ENCODE peak calls at places on chromosome 15, in nine cellular contexts. Q is dorsolateral prefrontal cortex, J is brain microvascular endothelial cell, N is OCI-LY7, M is GM12864, U is body of pancreas, P is IMR-90, C is astrocyte of the cerebellum, Z is type B pancreatic cell. V is an unnamed sample.

GRCh38 chr15:76333720-76334437 is 2.7 kb upstream of the ISL2 start:
- DNase-seq in Q (no peak), J (no peak), N (no peak), M (no peak), U (no peak), P (no peak), C (no peak), Z (no peak), V (peak; percentile 50)

GRCh38 chr15:62853114-62853832 is 189.3 kb upstream of the TPM1 start:
- DNase-seq in Q (no peak), J (no peak), N (no peak), M (no peak), U (peak; percentile 47), P (no peak), C (no peak), Z (no peak), V (peak; percentile 50)

GRCh38 chr15:60751985-60752952 is 273.3 kb upstream of the ICE2 start:
- DNase-seq in Q (no peak), J (peak; percentile 88), N (no peak), M (no peak), U (peak; percentile 59), P (peak; percentile 85), C (peak; percentile 46), Z (no peak), V (no peak)

GRCh38 chr15:50053457-50053856 is 65.6 kb downstream of the ATP8B4 start:
- DNase-seq in Q (no peak), J (no peak), N (no peak), M (no peak), U (no peak), P (no peak), C (no peak), Z (no peak), V (no peak)

GRCh38 chr15:76974456-76975083 is 20.4 kb upstream of the PSTPIP1 start:
- DNase-seq in Q (no peak), J (no peak), N (no peak), M (no peak), U (no peak), P (no peak), C (no peak), Z (no peak), V (no peak)

GRCh38 chr15:38243278-38243677 is 9.4 kb upstream of the SPRED1 start:
- DNase-seq in Q (no peak), J (no peak), N (no peak), M (no peak), U (no peak), P (no peak), C (no peak), Z (no peak), V (no peak)

GRCh38 chr15:60299452-60300047 is 98.2 kb downstream of the ANXA2 start:
- DNase-seq in Q (peak; percentile 42), J (no peak), N (no peak), M (no peak), U (peak; percentile 51), P (no peak), C (peak; percentile 9), Z (no peak), V (no peak)

GRCh38 chr15:57861039-57861638 is 154.6 kb downstream of the POLR2M start:
- DNase-seq in Q (no peak), J (peak; percentile 44), N (peak; percentile 52), M (peak; percentile 31), U (peak; percentile 38), P (peak; percentile 66), C (peak; percentile 57), Z (no peak), V (peak; percentile 61)

GRCh38 chr15:37136666-37137065 is 36.3 kb upstream of the MEIS2 start:
- DNase-seq in Q (no peak), J (no peak), N (no peak), M (no peak), U (no peak), P (peak; percentile 49), C (no peak), Z (no peak), V (no peak)

GRCh38 chr15:52783929-52784798 is 6.0 kb downstream of the ONECUT1 start:
- DNase-seq in Q (no peak), J (no peak), N (no peak), M (no peak), U (peak; percentile 77), P (no peak), C (no peak), Z (no peak), V (no peak)

GRCh38 chr15:32840481-32841245 is 122.9 kb downstream of the GREM1 start:
- DNase-seq in Q (no peak), J (no peak), N (no peak), M (no peak), U (no peak), P (peak; percentile 80), C (no peak), Z (no peak), V (no peak)

GRCh38 chr15:33201376-33202189 is 7.1 kb upstream of the FMN1 start:
- DNase-seq in Q (peak; percentile 43), J (peak; percentile 47), N (peak; percentile 50), M (peak; percentile 35), U (peak; percentile 77), P (peak; percentile 20), C (no peak), Z (no peak), V (peak; percentile 58)

GRCh38 chr15:74543583-74543982 is 2.6 kb downstream of the ARID3B start:
- DNase-seq in Q (no peak), J (no peak), N (peak; percentile 37), M (no peak), U (no peak), P (no peak), C (no peak), Z (no peak), V (no peak)
- TF ChIP-seq CTCF in Q (no peak), J (peak; percentile 42), N (peak; percentile 68), M (peak; percentile 66), U (peak; percentile 31), P (no peak), C (peak; percentile 22), Z (peak; percentile 54), V (peak; percentile 32)

GRCh38 chr15:69980311-69981059 is 117.2 kb downstream of the TLE3 start:
- DNase-seq in Q (no peak), J (no peak), N (peak; percentile 82), M (peak; percentile 59), U (no peak), P (no peak), C (no peak), Z (no peak), V (no peak)
- TF ChIP-seq CTCF in Q (no peak), J (no peak), N (peak; percentile 69), M (peak; percentile 28), U (no peak), P (no peak), C (no peak), Z (no peak), V (no peak)

GRCh38 chr15:36024066-36024465 is 478.1 kb upstream of the DPH6 start:
- DNase-seq in Q (no peak), J (no peak), N (no peak), M (no peak), U (no peak), P (peak; percentile 27), C (no peak), Z (no peak), V (no peak)
- TF ChIP-seq CTCF in Q (no peak), J (no peak), N (no peak), M (no peak), U (no peak), P (no peak), C (no peak), Z (no peak), V (no peak)

GRCh38 chr15:31499953-31500808 is 173.5 kb downstream of the KLF13 start:
- DNase-seq in Q (no peak), J (no peak), N (no peak), M (no peak), U (no peak), P (no peak), C (no peak), Z (peak; percentile 60), V (no peak)
- TF ChIP-seq CTCF in Q (no peak), J (no peak), N (no peak), M (no peak), U (no peak), P (no peak), C (no peak), Z (no peak), V (no peak)